ENCODE peak calls at places on chromosomes 16 and 17, in four cellular contexts. K is IMR-90, X is H9, W is H1. F is an unnamed sample.

GRCh38 chr17:39736319-39737165 is 1.2 kb upstream of the GRB7 start:
- DNase-seq in K (no peak), X (no peak), W (no peak), F (peak)

GRCh38 chr17:66533572-66533971 is 231.2 kb downstream of the PRKCA start:
- DNase-seq in K (peak), X (peak), W (peak), F (peak)

GRCh38 chr17:68053237-68054030 is 17.9 kb downstream of the KPNA2 start:
- DNase-seq in K (peak), X (no peak), W (no peak), F (no peak)

GRCh38 chr17:44796731-44797130 is 33.4 kb downstream of the GJC1 start:
- DNase-seq in K (no peak), X (no peak), W (no peak), F (no peak)

GRCh38 chr17:19016881-19017280 is 12.3 kb upstream of the FAM83G start:
- DNase-seq in K (no peak), X (no peak), W (no peak), F (no peak)

GRCh38 chr16:87543436-87544191 is 50.8 kb upstream of the ZCCHC14 start:
- DNase-seq in K (no peak), X (no peak), W (no peak), F (no peak)

GRCh38 chr17:61568219-61569072 is 22.6 kb downstream of the NACA2 start:
- DNase-seq in K (no peak), X (no peak), W (no peak), F (no peak)

GRCh38 chr17:62627904-62628603 is 584 bp downstream of the MRC2 start:
- DNase-seq in K (peak), X (peak), W (no peak), F (peak)

GRCh38 chr16:81500833-81501521 is 56.4 kb downstream of the CMIP start:
- DNase-seq in K (peak), X (no peak), W (no peak), F (no peak)

GRCh38 chr16:30122621-30123160 is 329 bp downstream of the MAPK3 start:
- DNase-seq in K (no peak), X (no peak), W (no peak), F (no peak)

GRCh38 chr16:84284168-84284722 is 10.4 kb upstream of the WFDC1 start:
- DNase-seq in K (no peak), X (peak), W (peak), F (peak)

GRCh38 chr17:17792551-17793377 is 44.0 kb downstream of the SREBF1 start:
- DNase-seq in K (peak), X (peak), W (no peak), F (peak)

GRCh38 chr16:74455619-74456289 is 34.5 kb upstream of the CLEC18B start:
- DNase-seq in K (peak), X (no peak), W (no peak), F (no peak)

GRCh38 chr17:3003401-3004149 is 59.8 kb downstream of the OR1D5 start:
- DNase-seq in K (no peak), X (no peak), W (no peak), F (no peak)

GRCh38 chr17:4314179-4314578 is 50.4 kb upstream of the ANKFY1 start:
- DNase-seq in K (no peak), X (no peak), W (no peak), F (no peak)

GRCh38 chr17:63494300-63494928 is 17.6 kb downstream of the ACE start:
- DNase-seq in K (peak), X (no peak), W (no peak), F (no peak)

GRCh38 chr17:40106760-40107265 is 6.4 kb upstream of the NR1D1 start:
- DNase-seq in K (no peak), X (peak), W (no peak), F (no peak)

GRCh38 chr16:75803753-75804152 is 77.5 kb upstream of the CPHXL start:
- DNase-seq in K (no peak), X (no peak), W (no peak), F (no peak)

GRCh38 chr17:74852237-74853047 is 7.2 kb downstream of the GRIN2C start:
- DNase-seq in K (no peak), X (peak), W (peak), F (peak)

GRCh38 chr16:15507299-15507958 is 73.0 kb downstream of the BMERB1 start:
- DNase-seq in K (peak), X (no peak), W (no peak), F (peak)

GRCh38 chr17:78498848-78499247 is 78.3 kb downstream of the DNAH17 start:
- DNase-seq in K (no peak), X (peak), W (no peak), F (peak)

GRCh38 chr16:30068750-30069574 is 3.4 kb downstream of the ALDOA start:
- DNase-seq in K (no peak), X (no peak), W (no peak), F (peak)

GRCh38 chr16:27779719-27780161 is 229.8 kb downstream of the KATNIP start:
- DNase-seq in K (peak), X (peak), W (peak), F (peak)

GRCh38 chr17:35243459-35244204 is 760 bp downstream of the SLFN5 start:
- DNase-seq in K (peak), X (peak), W (peak), F (peak)

GRCh38 chr17:38815576-38816193 is 9.4 kb downstream of the CWC25 start:
- DNase-seq in K (peak), X (no peak), W (no peak), F (peak)

GRCh38 chr17:73474370-73474988 is 162.7 kb upstream of the CDC42EP4 start:
- DNase-seq in K (peak), X (no peak), W (no peak), F (peak)

DNA sequence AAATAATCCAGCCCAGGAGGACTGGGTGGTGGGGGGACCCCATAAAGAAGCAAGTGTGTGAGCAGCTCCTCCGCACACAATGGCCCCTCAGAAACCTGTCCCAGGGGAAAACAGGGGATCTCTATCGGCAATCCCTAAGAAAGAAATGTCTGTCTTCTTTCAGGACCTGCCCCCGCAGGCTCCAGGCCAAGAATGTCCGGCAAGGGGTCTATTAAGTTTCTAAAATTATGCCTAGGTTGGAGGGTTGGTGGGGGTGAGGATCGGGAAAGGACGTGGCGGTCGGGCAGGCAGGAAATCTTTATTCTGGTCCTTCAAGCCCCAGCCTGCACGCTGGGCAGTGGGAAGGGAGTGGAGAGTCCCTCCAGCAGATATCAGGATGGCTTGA is 23.4 kb upstream of the LITAF start:
- DNase-seq in K (no peak), X (no peak), W (no peak), F (no peak)
- H2AK5ac ChIP-seq in K (no peak), X (no peak), W (no peak), F (no peak)

GRCh38 chr16:85810097-85810741 is 10.7 kb downstream of the COX4I1 start:
- DNase-seq in K (no peak), X (no peak), W (no peak), F (no peak)

GRCh38 chr16:85810742-85811115 is 11.2 kb downstream of the COX4I1 start:
- DNase-seq in K (no peak), X (no peak), W (no peak), F (no peak)

GRCh38 chr16:85812811-85813700 is 13.6 kb downstream of the COX4I1 start:
- DNase-seq in K (no peak), X (no peak), W (no peak), F (no peak)

GRCh38 chr16:85809645-85810044 is 10.2 kb downstream of the COX4I1 start:
- DNase-seq in K (no peak), X (no peak), W (no peak), F (no peak)

GRCh38 chr16:85812031-85812807 is 12.7 kb downstream of the COX4I1 start:
- DNase-seq in K (no peak), X (no peak), W (no peak), F (no peak)
- H3K56ac ChIP-seq in K (no peak), X (no peak), W (no peak), F (peak)

DNA sequence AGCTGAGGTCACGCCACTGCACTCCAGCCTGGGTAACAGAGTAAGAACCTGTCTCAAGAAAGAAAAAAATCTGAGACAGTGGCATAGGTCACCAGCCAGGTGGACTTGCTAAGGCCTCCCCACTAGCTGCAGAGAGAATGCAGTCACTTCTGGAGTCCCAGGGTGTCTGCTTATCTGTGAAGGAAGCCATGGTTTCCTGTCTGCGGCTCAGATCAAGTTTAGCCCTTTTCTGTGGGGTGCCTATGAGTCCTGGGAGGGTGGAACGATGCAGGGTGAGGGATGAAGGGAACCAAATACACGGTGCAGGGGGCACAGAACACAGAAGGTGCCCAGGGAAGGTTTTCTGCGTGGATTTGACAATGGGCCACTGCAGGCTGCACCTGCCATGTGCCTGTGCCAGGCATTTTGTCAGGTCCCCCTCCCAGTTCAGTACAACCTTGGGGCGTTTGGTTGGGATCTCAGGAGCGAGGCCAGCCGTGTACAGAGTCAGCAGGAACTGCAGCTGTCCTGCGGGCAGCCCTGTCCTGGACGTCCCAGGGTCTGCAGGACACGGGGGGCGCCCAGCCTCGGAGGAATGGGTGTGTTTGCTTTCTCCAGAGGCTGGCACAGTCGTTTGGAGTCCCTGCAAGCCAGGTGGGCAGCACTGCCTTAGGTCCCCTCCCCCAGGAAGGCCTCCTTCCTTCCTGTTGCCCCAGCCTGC is 41.8 kb downstream of the RAB11FIP4 start:
- DNase-seq in K (no peak), X (no peak), W (no peak), F (no peak)
- H2AK5ac ChIP-seq in K (no peak), X (no peak), W (no peak), F (no peak)

DNA sequence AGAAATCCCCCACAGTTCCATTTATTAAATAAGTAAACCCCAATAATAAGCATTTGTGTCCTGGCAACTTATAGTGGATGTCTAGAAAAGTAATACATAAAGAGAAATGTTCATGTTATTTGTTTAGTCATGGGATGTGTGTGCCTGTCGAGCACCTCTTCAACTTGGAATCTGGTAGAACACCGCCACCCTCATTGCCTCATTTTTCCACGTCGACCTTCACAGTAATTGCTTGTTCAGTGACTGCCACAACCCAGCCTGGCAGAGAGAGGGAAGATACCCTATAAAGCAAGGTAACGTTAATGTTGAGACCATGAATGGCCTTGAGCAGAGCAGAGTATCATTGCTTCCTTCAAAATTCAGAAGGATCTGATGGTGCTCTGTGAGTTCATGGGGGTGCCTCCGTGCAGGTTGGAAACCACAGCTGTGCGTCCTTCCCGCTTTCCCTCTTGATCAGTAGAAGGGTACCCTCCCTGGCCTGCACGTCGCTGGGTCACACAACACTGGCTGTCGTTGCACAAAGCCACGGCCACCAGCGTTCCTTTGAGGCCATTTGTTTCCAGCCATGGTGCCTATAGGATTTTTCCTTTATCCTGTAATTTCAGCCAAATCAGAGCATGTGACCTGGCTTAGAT is 3.7 kb upstream of the DNASE1 start:
- DNase-seq in K (no peak), X (no peak), W (peak), F (no peak)
- H3K56ac ChIP-seq in K (no peak), X (no peak), W (no peak), F (no peak)

F was measured in mesendoderm.